ENCODE peak calls at places on chromosomes 1 and 21, in four cellular contexts. One of them, this sample, is unnamed.

GRCh38 chr1:164930833-164931232 is 371.8 kb downstream of the PBX1 start:
- DNase-seq in Peyer's patch: no peak
- DNase-seq in fibroblast of the aortic adventitia: no peak
- DNase-seq in thoracic aorta: no peak
- DNase-seq in this sample: no peak

GRCh38 chr1:188270497-188270896 is 1441.7 kb downstream of the PLA2G4A start:
- DNase-seq in Peyer's patch: no peak
- DNase-seq in fibroblast of the aortic adventitia: no peak
- DNase-seq in thoracic aorta: no peak
- DNase-seq in this sample: no peak

GRCh38 chr1:43945898-43946243 is 879 bp upstream of the IPO13 start:
- DNase-seq in thoracic aorta: no peak
- DNase-seq in fibroblast of the aortic adventitia: no peak
- DNase-seq in Peyer's patch: no peak
- DNase-seq in this sample: no peak

GRCh38 chr1:30317921-30318320 is 405.5 kb downstream of the MATN1 start:
- DNase-seq in thoracic aorta: no peak
- DNase-seq in Peyer's patch: no peak
- DNase-seq in fibroblast of the aortic adventitia: no peak
- DNase-seq in this sample: no peak

GRCh38 chr1:180489976-180490375 is 12.4 kb downstream of the ACBD6 start:
- DNase-seq in thoracic aorta: no peak
- DNase-seq in fibroblast of the aortic adventitia: no peak
- DNase-seq in Peyer's patch: no peak
- DNase-seq in this sample: no peak

GRCh38 chr1:33370286-33370685 is 49.4 kb upstream of the A3GALT2 start:
- DNase-seq in fibroblast of the aortic adventitia: peak; percentile 39
- DNase-seq in thoracic aorta: no peak
- DNase-seq in Peyer's patch: no peak
- DNase-seq in this sample: peak; percentile 69

GRCh38 chr1:32676945-32677344 is 25.6 kb downstream of the SYNC start:
- DNase-seq in fibroblast of the aortic adventitia: no peak
- DNase-seq in Peyer's patch: no peak
- DNase-seq in thoracic aorta: no peak
- DNase-seq in this sample: no peak

GRCh38 chr1:12165342-12165741 is 1.4 kb upstream of the TNFRSF1B start:
- DNase-seq in Peyer's patch: no peak
- DNase-seq in fibroblast of the aortic adventitia: no peak
- DNase-seq in thoracic aorta: no peak
- DNase-seq in this sample: no peak

GRCh38 chr1:244801246-244801645 is 34.2 kb upstream of the COX20 start:
- DNase-seq in fibroblast of the aortic adventitia: peak; percentile 37
- DNase-seq in Peyer's patch: peak; percentile 48
- DNase-seq in thoracic aorta: no peak
- DNase-seq in this sample: peak; percentile 48

GRCh38 chr1:14439015-14439414 is 159.5 kb upstream of the KAZN start:
- DNase-seq in thoracic aorta: no peak
- DNase-seq in fibroblast of the aortic adventitia: no peak
- DNase-seq in Peyer's patch: no peak
- DNase-seq in this sample: no peak

GRCh38 chr1:44421374-44422028 is 16.4 kb downstream of the RNF220 start:
- DNase-seq in Peyer's patch: no peak
- DNase-seq in thoracic aorta: no peak
- DNase-seq in fibroblast of the aortic adventitia: no peak
- DNase-seq in this sample: no peak

GRCh38 chr1:167518331-167518700 is at the start of gene CD247:
- DNase-seq in Peyer's patch: peak; percentile 60
- DNase-seq in thoracic aorta: no peak
- DNase-seq in fibroblast of the aortic adventitia: no peak
- DNase-seq in this sample: no peak

GRCh38 chr1:45924736-45925135 is 121.3 kb downstream of the MAST2 start:
- DNase-seq in fibroblast of the aortic adventitia: peak; percentile 70
- DNase-seq in Peyer's patch: no peak
- DNase-seq in thoracic aorta: no peak
- DNase-seq in this sample: peak; percentile 66

GRCh38 chr1:113307771-113308451 is 82.4 kb upstream of the MAGI3 start:
- DNase-seq in thoracic aorta: no peak
- DNase-seq in Peyer's patch: no peak
- DNase-seq in fibroblast of the aortic adventitia: peak; percentile 73
- DNase-seq in this sample: peak; percentile 68

GRCh38 chr1:184889183-184889582 is 85.1 kb downstream of the NIBAN1 start:
- DNase-seq in thoracic aorta: no peak
- DNase-seq in Peyer's patch: no peak
- DNase-seq in fibroblast of the aortic adventitia: no peak
- DNase-seq in this sample: no peak

GRCh38 chr1:36415661-36416346 is 18.1 kb upstream of the LSM10 start:
- DNase-seq in thoracic aorta: no peak
- DNase-seq in Peyer's patch: no peak
- DNase-seq in fibroblast of the aortic adventitia: no peak
- DNase-seq in this sample: no peak

GRCh38 chr1:10596780-10597179 is 122.0 kb downstream of the PEX14 start:
- DNase-seq in fibroblast of the aortic adventitia: no peak
- DNase-seq in thoracic aorta: no peak
- DNase-seq in Peyer's patch: no peak
- DNase-seq in this sample: no peak

GRCh38 chr1:57367945-57368344 is 55.9 kb downstream of the DAB1 start:
- DNase-seq in Peyer's patch: no peak
- DNase-seq in fibroblast of the aortic adventitia: no peak
- DNase-seq in thoracic aorta: no peak
- DNase-seq in this sample: no peak

GRCh38 chr21:39932335-39932734 is 65.1 kb downstream of the PCP4 start:
- DNase-seq in fibroblast of the aortic adventitia: no peak
- DNase-seq in thoracic aorta: no peak
- DNase-seq in Peyer's patch: no peak
- DNase-seq in this sample: no peak

GRCh38 chr1:218571515-218571914 is 226.4 kb downstream of the TGFB2 start:
- DNase-seq in thoracic aorta: no peak
- DNase-seq in Peyer's patch: no peak
- DNase-seq in fibroblast of the aortic adventitia: no peak
- DNase-seq in this sample: no peak

GRCh38 chr1:9448132-9449105 is 90.8 kb upstream of the SLC25A33 start:
- DNase-seq in thoracic aorta: no peak
- DNase-seq in fibroblast of the aortic adventitia: no peak
- DNase-seq in Peyer's patch: no peak
- DNase-seq in this sample: peak; percentile 33
- H3K4me3 ChIP-seq in thoracic aorta: peak overlapping the region; percentile 45
- H3K4me3 ChIP-seq in fibroblast of the aortic adventitia: no peak overlapping the region
- H3K4me3 ChIP-seq in Peyer's patch: no peak overlapping the region
- H3K4me3 ChIP-seq in this sample: no peak overlapping the region

GRCh38 chr21:45927851-45928850 is 53.4 kb upstream of the COL6A1 start:
- DNase-seq in thoracic aorta: no peak
- DNase-seq in Peyer's patch: no peak
- DNase-seq in fibroblast of the aortic adventitia: no peak
- DNase-seq in this sample: no peak

GRCh38 chr21:45927032-45927431 is 54.5 kb upstream of the COL6A1 start:
- DNase-seq in thoracic aorta: no peak
- DNase-seq in fibroblast of the aortic adventitia: no peak
- DNase-seq in Peyer's patch: no peak
- DNase-seq in this sample: no peak

GRCh38 chr21:45923146-45923545 is 58.4 kb upstream of the COL6A1 start:
- DNase-seq in thoracic aorta: no peak
- DNase-seq in fibroblast of the aortic adventitia: peak; percentile 87
- DNase-seq in Peyer's patch: peak; percentile 25
- DNase-seq in this sample: peak; percentile 83

GRCh38 chr21:45929477-45929876 is 52.1 kb upstream of the COL6A1 start:
- DNase-seq in Peyer's patch: no peak
- DNase-seq in thoracic aorta: no peak
- DNase-seq in fibroblast of the aortic adventitia: no peak
- DNase-seq in this sample: no peak

DNA sequence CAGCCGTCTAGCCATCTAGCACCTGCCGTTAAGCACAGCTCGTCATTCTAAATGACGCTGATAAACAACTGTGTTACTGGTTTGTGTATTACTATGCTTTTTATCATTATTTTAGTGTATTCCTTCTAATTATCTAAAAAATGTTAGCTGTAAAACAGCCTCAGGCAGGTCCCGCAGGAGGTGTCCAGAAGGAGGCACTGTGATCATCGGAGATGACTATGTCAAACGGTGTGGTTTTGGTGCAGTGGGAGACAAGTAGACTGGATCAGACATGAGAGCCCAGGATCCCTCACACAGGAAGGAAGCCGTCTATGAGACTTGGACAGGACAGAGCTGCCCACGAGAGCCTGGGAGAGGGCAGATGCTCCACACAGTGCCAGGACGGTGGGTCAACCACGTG is 55.3 kb upstream of the COL6A1 start:
- DNase-seq in Peyer's patch: no peak
- DNase-seq in thoracic aorta: no peak
- DNase-seq in fibroblast of the aortic adventitia: peak; percentile 16
- DNase-seq in this sample: peak; percentile 28
- TF ChIP-seq CTCF in Peyer's patch: no peak
- TF ChIP-seq CTCF in thoracic aorta: no peak
- TF ChIP-seq CTCF in fibroblast of the aortic adventitia: peak; percentile 28
- TF ChIP-seq CTCF in this sample: peak; percentile 28

DNA sequence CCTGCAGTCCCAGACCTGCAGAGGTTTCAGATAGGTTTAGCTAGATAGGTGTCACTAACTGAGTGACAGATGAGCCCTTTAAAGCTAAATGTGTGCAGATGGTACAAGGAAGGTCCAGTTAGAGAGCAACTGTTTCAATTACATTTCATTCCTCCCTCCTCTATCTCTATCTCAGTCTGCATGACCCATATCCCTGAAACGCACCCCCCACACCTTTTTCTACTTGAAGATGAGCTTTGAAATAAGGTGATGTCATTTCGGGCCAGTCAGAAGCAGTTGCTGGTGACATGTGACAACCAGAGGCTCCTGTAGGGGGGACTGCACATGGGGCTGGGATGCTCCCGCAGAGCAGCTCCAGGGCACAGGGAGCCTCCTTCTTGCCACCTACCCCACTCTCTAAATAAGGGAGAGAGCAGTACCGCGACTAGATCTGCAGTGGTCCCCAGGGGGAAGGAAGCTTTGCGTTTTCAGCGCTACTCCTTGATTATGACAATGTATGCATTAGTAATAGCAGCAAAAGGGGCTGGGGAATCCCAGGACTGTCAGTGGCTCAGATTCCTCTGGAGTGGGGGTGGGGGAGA is 4.3 kb downstream of the ATP8B2 start:
- DNase-seq in fibroblast of the aortic adventitia: no peak
- DNase-seq in Peyer's patch: no peak
- DNase-seq in thoracic aorta: no peak
- DNase-seq in this sample: no peak
- H3K4me3 ChIP-seq in fibroblast of the aortic adventitia: no peak overlapping the region
- H3K4me3 ChIP-seq in Peyer's patch: peak overlapping the region; percentile 53
- H3K4me3 ChIP-seq in thoracic aorta: peak overlapping the region; percentile 93
- H3K4me3 ChIP-seq in this sample: no peak overlapping the region

GRCh38 chr1:5982276-5982675 is 9.9 kb downstream of the NPHP4 start:
- DNase-seq in thoracic aorta: no peak
- DNase-seq in Peyer's patch: no peak
- DNase-seq in fibroblast of the aortic adventitia: no peak
- DNase-seq in this sample: no peak

GRCh38 chr1:5981009-5981380 is 11.2 kb downstream of the NPHP4 start:
- DNase-seq in thoracic aorta: no peak
- DNase-seq in fibroblast of the aortic adventitia: no peak
- DNase-seq in Peyer's patch: no peak
- DNase-seq in this sample: no peak

GRCh38 chr1:5979536-5980313 is 12.5 kb downstream of the NPHP4 start:
- DNase-seq in Peyer's patch: no peak
- DNase-seq in fibroblast of the aortic adventitia: no peak
- DNase-seq in thoracic aorta: no peak
- DNase-seq in this sample: no peak

GRCh38 chr1:5978452-5978851 is 13.8 kb downstream of the NPHP4 start:
- DNase-seq in thoracic aorta: no peak
- DNase-seq in fibroblast of the aortic adventitia: no peak
- DNase-seq in Peyer's patch: no peak
- DNase-seq in this sample: no peak

GRCh38 chr1:5980314-5981008 is 11.8 kb downstream of the NPHP4 start:
- DNase-seq in Peyer's patch: no peak
- DNase-seq in fibroblast of the aortic adventitia: peak; percentile 59
- DNase-seq in thoracic aorta: no peak
- DNase-seq in this sample: peak; percentile 77
- TF ChIP-seq CTCF in Peyer's patch: no peak
- TF ChIP-seq CTCF in fibroblast of the aortic adventitia: peak; percentile 39
- TF ChIP-seq CTCF in thoracic aorta: no peak
- TF ChIP-seq CTCF in this sample: peak; percentile 31

GRCh38 chr1:228760962-228761361 is 25.7 kb downstream of the RHOU start:
- DNase-seq in thoracic aorta: no peak
- DNase-seq in fibroblast of the aortic adventitia: no peak
- DNase-seq in Peyer's patch: no peak
- DNase-seq in this sample: no peak
- H3K4me3 ChIP-seq in thoracic aorta: no peak overlapping the region
- H3K4me3 ChIP-seq in fibroblast of the aortic adventitia: no peak overlapping the region
- H3K4me3 ChIP-seq in Peyer's patch: no peak overlapping the region
- H3K4me3 ChIP-seq in this sample: no peak overlapping the region

DNA sequence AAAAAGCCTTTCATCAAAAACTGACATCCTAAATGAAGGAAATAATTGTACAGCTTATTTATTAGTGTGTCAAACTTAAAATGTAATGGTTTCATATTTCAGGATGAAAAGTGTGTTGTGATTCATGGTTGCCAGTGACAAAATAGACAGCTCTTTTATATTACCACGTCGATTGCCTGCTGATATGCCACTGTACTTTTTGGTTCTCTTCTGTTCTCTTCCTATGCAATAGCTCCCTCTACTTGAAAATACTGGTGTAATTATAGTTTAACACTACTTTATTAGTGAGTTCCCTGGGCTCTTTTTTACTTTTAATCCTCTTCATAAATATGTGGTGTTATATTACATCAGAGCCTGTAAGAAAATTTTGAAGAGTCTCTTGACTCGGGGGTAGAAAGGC is 111.3 kb downstream of the PATJ start:
- DNase-seq in thoracic aorta: no peak
- DNase-seq in Peyer's patch: no peak
- DNase-seq in fibroblast of the aortic adventitia: peak; percentile 66
- DNase-seq in this sample: peak; percentile 57
- TF ChIP-seq CTCF in thoracic aorta: peak; percentile 46
- TF ChIP-seq CTCF in Peyer's patch: no peak
- TF ChIP-seq CTCF in fibroblast of the aortic adventitia: peak; percentile 51
- TF ChIP-seq CTCF in this sample: peak; percentile 26

GRCh38 chr1:87432685-87433084 is 104.0 kb downstream of the LMO4 start:
- DNase-seq in Peyer's patch: no peak
- DNase-seq in fibroblast of the aortic adventitia: no peak
- DNase-seq in thoracic aorta: no peak
- DNase-seq in this sample: no peak

GRCh38 chr1:87428883-87429282 is 100.2 kb downstream of the LMO4 start:
- DNase-seq in fibroblast of the aortic adventitia: no peak
- DNase-seq in thoracic aorta: no peak
- DNase-seq in Peyer's patch: no peak
- DNase-seq in this sample: no peak

GRCh38 chr1:87424541-87424940 is 95.9 kb downstream of the LMO4 start:
- DNase-seq in Peyer's patch: no peak
- DNase-seq in thoracic aorta: no peak
- DNase-seq in fibroblast of the aortic adventitia: no peak
- DNase-seq in this sample: no peak

GRCh38 chr1:87428351-87428750 is 99.7 kb downstream of the LMO4 start:
- DNase-seq in thoracic aorta: no peak
- DNase-seq in fibroblast of the aortic adventitia: no peak
- DNase-seq in Peyer's patch: no peak
- DNase-seq in this sample: no peak
- H3K4me3 ChIP-seq in thoracic aorta: no peak overlapping the region
- H3K4me3 ChIP-seq in fibroblast of the aortic adventitia: no peak overlapping the region
- H3K4me3 ChIP-seq in Peyer's patch: no peak overlapping the region
- H3K4me3 ChIP-seq in this sample: no peak overlapping the region